ENCODE peak calls at places on chromosomes 16 and 17, in four cellular contexts. C is activated CD4-positive, alpha-beta T cell treated with anti-CD3 and anti-CD28 coated beads for 4 hours; S is DMS153; B is neural crest cell. V is an unnamed sample.

GRCh38 chr17:44222112-44222869 is 2.8 kb upstream of the UBTF start:
- DNase-seq in C (no peak), S (peak; percentile 60), B (peak; percentile 40), V (peak; percentile 31)

GRCh38 chr17:41692722-41693521 is 4.2 kb downstream of the EIF1 start:
- DNase-seq in C (no peak), S (no peak), B (no peak), V (no peak)

GRCh38 chr17:43952724-43953666 is 745 bp downstream of the PYY start:
- DNase-seq in C (no peak), S (peak; percentile 27), B (peak; percentile 30), V (no peak)

GRCh38 chr16:72848759-72849664 is 198.9 kb downstream of the ZFHX3 start:
- DNase-seq in C (no peak), S (peak; percentile 75), B (no peak), V (no peak)

GRCh38 chr17:47119746-47120520 is 69.2 kb downstream of the CDC27 start:
- DNase-seq in C (no peak), S (no peak), B (no peak), V (no peak)

GRCh38 chr17:51684214-51684613 is 423.9 kb downstream of the UTP18 start:
- DNase-seq in C (no peak), S (no peak), B (no peak), V (no peak)

GRCh38 chr16:66081967-66082366 is 284.5 kb upstream of the CDH5 start:
- DNase-seq in C (no peak), S (no peak), B (no peak), V (no peak)

GRCh38 chr16:19406891-19407491 is 10.7 kb upstream of the TMC5 start:
- DNase-seq in C (no peak), S (no peak), B (no peak), V (no peak)